ENCODE peak calls at places on chromosomes 4 and X, in five cellular contexts. W is GM12865, T is PC-3, M is AG04450, C is heart left ventricle. A is an unnamed sample.

GRCh38 chr4:93178279-93178678 is 650.3 kb upstream of the ATOH1 start:
- DNase-seq in W (no peak), T (no peak), M (no peak), C (no peak), A (no peak)

GRCh38 chrX:39682778-39683177 is 415.0 kb downstream of the BCOR start:
- DNase-seq in W (peak; percentile 0), T (no peak), M (no peak), C (no peak), A (no peak)

GRCh38 chr4:78297075-78297815 is 240.1 kb downstream of the FRAS1 start:
- DNase-seq in W (peak; percentile 44), T (no peak), M (no peak), C (no peak), A (no peak)

GRCh38 chr4:155545456-155545855 is 121.2 kb upstream of the GUCY1A1 start:
- DNase-seq in W (no peak), T (no peak), M (no peak), C (no peak), A (no peak)

GRCh38 chr4:793109-793861 is 32.6 kb downstream of the CPLX1 start:
- DNase-seq in W (no peak), T (no peak), M (no peak), C (no peak), A (no peak)

GRCh38 chr4:55372259-55372658 is 23.5 kb upstream of the TMEM165 start:
- DNase-seq in W (no peak), T (no peak), M (no peak), C (no peak), A (no peak)

GRCh38 chr4:122584517-122584916 is 36.3 kb downstream of the IL21 start:
- DNase-seq in W (peak; percentile 61), T (peak; percentile 64), M (peak; percentile 33), C (no peak), A (no peak)

GRCh38 chr4:55758570-55758969 is 61.0 kb upstream of the EXOC1L start:
- DNase-seq in W (peak; percentile 2), T (no peak), M (no peak), C (peak; percentile 22), A (no peak)

GRCh38 chr4:143403551-143403816 is 66.8 kb downstream of the GAB1 start:
- DNase-seq in W (no peak), T (no peak), M (no peak), C (no peak), A (no peak)

GRCh38 chrX:41973208-41973607 is 49.9 kb upstream of the CASK start:
- DNase-seq in W (no peak), T (no peak), M (no peak), C (no peak), A (no peak)

GRCh38 chr4:146095091-146095690 is 80.3 kb upstream of the LSM6 start:
- DNase-seq in W (peak; percentile 79), T (peak; percentile 84), M (peak; percentile 21), C (no peak), A (peak; percentile 31)

DNA sequence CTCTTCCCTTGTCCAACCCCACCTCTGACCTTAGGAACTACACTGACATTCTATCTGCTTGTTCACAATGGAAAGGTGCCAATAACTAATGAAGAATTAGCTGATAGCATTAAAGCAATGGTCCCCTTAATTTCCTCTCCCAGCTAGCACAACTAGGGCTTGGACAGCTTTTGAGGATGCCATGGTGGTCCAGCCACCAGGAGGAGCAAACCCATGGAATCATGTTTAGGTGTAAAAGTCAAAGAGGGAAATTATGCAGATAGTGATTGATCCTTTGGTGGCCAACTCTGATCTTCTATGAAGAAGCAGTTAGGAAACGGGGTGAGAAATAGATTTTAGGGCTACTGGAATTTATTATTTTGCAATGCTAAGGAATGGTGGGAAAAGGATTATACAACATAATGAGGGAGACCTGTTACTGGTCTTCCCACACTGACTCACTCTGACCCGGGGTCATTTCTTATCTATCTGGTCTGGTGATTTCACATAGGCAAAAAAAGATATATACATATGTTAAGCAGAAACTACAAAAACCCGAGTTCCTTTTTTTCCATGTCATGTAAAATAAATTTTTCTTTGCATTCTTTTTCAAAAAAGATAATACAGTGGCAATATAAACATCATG is 45.8 kb upstream of the FBXW7 start:
- DNase-seq in W (no peak), T (no peak), M (no peak), C (no peak), A (no peak)
- TF ChIP-seq CTCF in W (no peak), T (peak; percentile 25), M (peak; percentile 19), C (no peak), A (no peak)

GRCh38 chr4:3729885-3730226 is 36.3 kb upstream of the ADRA2C start:
- DNase-seq in W (no peak), T (peak; percentile 2), M (no peak), C (no peak), A (no peak)
- TF ChIP-seq CTCF in W (no peak), T (no peak), M (no peak), C (no peak), A (no peak)

DNA sequence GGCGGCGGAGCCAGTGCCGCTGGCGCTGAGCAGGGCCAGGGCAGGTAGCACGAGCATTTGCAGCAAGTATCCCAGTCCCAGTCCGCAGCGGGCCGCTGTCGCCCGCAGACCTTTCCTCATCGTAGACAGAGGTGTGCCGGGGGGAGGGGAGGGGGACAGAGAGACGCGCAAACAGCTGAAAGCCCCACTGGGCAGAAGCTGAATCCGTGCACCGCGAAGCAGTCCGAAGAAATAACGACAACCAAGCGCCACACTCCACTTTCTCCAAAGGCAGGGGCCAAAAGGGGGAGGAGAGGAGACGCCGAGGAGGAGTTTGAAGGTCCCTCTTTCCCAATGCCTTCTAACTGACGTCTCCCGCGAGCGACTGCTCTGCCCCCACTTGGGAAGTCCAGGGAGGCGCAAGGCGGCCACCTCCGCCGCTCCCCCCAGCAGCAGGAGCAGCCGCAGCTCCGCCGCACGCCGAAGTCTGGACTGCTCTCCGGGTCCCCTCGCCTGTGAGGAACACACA is at the start of gene UNC5C:
- DNase-seq in W (peak; percentile 4), T (no peak), M (no peak), C (peak; percentile 89), A (no peak)
- TF ChIP-seq CTCF in W (no peak), T (no peak), M (no peak), C (no peak), A (no peak)

DNA sequence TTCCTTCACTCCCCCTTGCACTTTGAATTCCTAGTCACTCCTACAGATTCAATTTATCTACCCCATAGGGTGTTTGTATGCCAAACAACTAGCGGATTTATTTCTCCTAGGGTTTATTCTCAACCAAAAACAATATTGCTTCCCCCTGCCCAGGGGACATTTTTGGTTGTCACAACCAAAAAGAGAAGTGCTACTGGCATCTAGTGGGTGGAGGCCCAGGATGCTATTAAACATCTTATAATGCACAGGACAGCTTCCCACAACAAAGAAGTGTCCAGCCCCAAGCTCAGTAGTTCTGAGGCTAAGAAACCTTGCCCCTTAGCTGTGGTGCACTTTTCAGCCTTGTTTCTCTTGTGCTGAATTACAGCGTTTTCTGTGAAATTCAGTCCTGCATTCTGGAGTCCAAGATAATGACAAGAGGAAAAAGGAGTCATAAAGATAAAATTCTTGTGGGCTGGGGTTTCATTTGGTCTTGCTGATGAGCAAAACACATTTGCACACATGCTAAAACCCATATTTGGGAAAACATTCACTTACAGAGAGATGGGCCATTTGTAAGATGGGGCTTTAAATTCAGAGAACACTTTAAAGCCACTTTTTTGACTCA is 11.2 kb upstream of the SYTL4 start:
- DNase-seq in W (no peak), T (no peak), M (no peak), C (no peak), A (no peak)
- TF ChIP-seq CTCF in W (no peak), T (no peak), M (no peak), C (no peak), A (no peak)

GRCh38 chrX:107448625-107449468 is 605 bp upstream of the FRMPD3 start:
- DNase-seq in W (peak; percentile 8), T (peak; percentile 25), M (no peak), C (no peak), A (no peak)
- TF ChIP-seq CTCF in W (no peak), T (peak; percentile 24), M (no peak), C (no peak), A (no peak)

DNA sequence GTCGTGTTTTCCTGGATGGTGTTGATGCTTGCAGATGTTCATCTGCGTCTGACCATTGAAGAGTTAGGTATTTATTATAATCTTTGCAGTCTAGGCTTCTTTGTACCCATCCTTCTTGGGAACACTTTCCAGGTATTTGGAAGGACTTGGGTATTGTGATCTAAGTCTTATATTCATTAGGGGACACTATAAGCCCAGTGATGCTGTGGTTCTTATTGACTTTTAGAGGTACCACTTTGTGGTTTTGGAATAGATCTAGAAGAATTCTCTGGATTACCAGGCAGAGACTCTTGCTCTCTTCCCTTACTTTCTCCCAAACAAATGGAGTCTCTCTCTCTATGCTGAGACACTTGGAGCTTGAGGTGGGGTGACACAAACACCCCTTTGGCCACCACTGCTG is 41.6 kb downstream of the AFM start:
- DNase-seq in W (no peak), T (peak; percentile 75), M (no peak), C (no peak), A (no peak)
- TF ChIP-seq CTCF in W (no peak), T (peak; percentile 64), M (no peak), C (no peak), A (no peak)

GRCh38 chr4:141220655-141221605 is at the start of gene ZNF330:
- DNase-seq in W (peak; percentile 93), T (peak; percentile 96), M (peak; percentile 81), C (peak; percentile 96), A (peak; percentile 94)
- TF ChIP-seq CTCF in W (peak; percentile 14), T (peak; percentile 61), M (peak; percentile 33), C (no peak), A (no peak)

A was measured in omental fat pad.